ENCODE peak calls at places on chromosomes 12 and 14, in nine cellular contexts. G is activated CD8-positive, alpha-beta memory T cell treated with anti-CD3 and anti-CD28 coated beads for 48 hours; Z is HuH-7; L is T-helper 1 cell; C is stimulated activated CD4-positive, alpha-beta T cell treated with anti-CD3 and anti-CD28 coated beads, Interleukin-2, amount 100 ng/mL, for 48 hours; B is NCI-H2081; Q is HFF-Myc; H is SHP77; N is germinal center. T is an unnamed sample.

GRCh38 chr12:107027304-107028053 is 40.5 kb upstream of the MTERF2 start:
- DNase-seq in Z (no peak), N (no peak), H (peak), Q (peak), B (peak), C (no peak), G (no peak), L (peak), T (peak)

GRCh38 chr14:38623661-38624060 is 367.8 kb upstream of the CLEC14A start:
- DNase-seq in Z (no peak), H (no peak), Q (no peak), N (no peak), B (no peak), G (no peak), L (no peak), C (no peak), T (peak)

GRCh38 chr12:107581616-107582015 is 104.0 kb upstream of the PWP1 start:
- DNase-seq in H (no peak), G (no peak), Z (no peak), N (no peak), L (no peak), Q (no peak), B (no peak), C (no peak), T (no peak)

GRCh38 chr14:59630281-59630963 is 53.8 kb upstream of the CCDC175 start:
- DNase-seq in C (peak), L (no peak), B (peak), H (peak), N (peak), Q (no peak), G (no peak), Z (no peak), T (no peak)

GRCh38 chr14:99481745-99482099 is 513 bp downstream of the CCNK start:
- DNase-seq in B (no peak), Q (no peak), N (peak), Z (no peak), G (no peak), C (no peak), L (peak), H (no peak), T (no peak)

GRCh38 chr14:69242311-69243224 is 17.4 kb upstream of the GALNT16 start:
- DNase-seq in H (peak), C (peak), L (peak), Q (peak), B (peak), Z (peak), G (no peak), N (peak), T (peak)

GRCh38 chr12:70288817-70289216 is 45.6 kb downstream of the CNOT2 start:
- DNase-seq in Q (no peak), C (no peak), Z (no peak), B (no peak), L (no peak), G (no peak), H (no peak), N (no peak), T (no peak)

GRCh38 chr12:69676257-69677012 is 22.7 kb downstream of the BEST3 start:
- DNase-seq in B (no peak), Z (no peak), H (no peak), C (no peak), N (no peak), L (no peak), Q (no peak), G (no peak), T (no peak)

GRCh38 chr12:84507914-84508313 is 404.7 kb downstream of the SLC6A15 start:
- DNase-seq in Q (peak), H (peak), B (no peak), L (no peak), G (no peak), C (no peak), Z (no peak), N (no peak), T (no peak)

GRCh38 chr14:101086926-101087325 is 183.4 kb upstream of the RTL1 start:
- DNase-seq in G (no peak), L (no peak), Q (no peak), Z (no peak), C (no peak), N (no peak), H (no peak), B (no peak), T (no peak)

GRCh38 chr12:40614923-40615322 is 77.3 kb upstream of the CNTN1 start:
- DNase-seq in H (no peak), G (no peak), L (no peak), C (no peak), Z (no peak), N (no peak), Q (no peak), B (no peak), T (no peak)

GRCh38 chr14:38500125-38500524 is 244.2 kb upstream of the CLEC14A start:
- DNase-seq in L (no peak), B (no peak), Z (no peak), Q (no peak), N (no peak), C (no peak), H (no peak), G (no peak), T (no peak)

T was measured in HS-27A.